ENCODE peak calls at places on chromosomes 3 and 15, in four cellular contexts. E is NCI-H774, N is HT-29, X is non-pigmented ciliary epithelial cell. R is an unnamed sample.

GRCh38 chr3:126329927-126330725 is 27.1 kb downstream of the KLF15 start:
- DNase-seq in N (no peak), X (no peak), E (no peak), R (no peak)

GRCh38 chr3:98022978-98023820 is 11.9 kb downstream of the GABRR3 start:
- DNase-seq in X (peak), E (peak), N (peak), R (peak)

GRCh38 chr3:120741320-120741719 is 996 bp downstream of the RABL3 start:
- DNase-seq in X (no peak), N (no peak), E (no peak), R (no peak)

GRCh38 chr3:12952322-12953200 is 111.2 kb upstream of the RPL32 start:
- DNase-seq in E (no peak), N (no peak), X (no peak), R (no peak)

GRCh38 chr3:173660645-173661299 is 263.2 kb downstream of the NLGN1 start:
- DNase-seq in X (peak), E (no peak), N (no peak), R (no peak)

GRCh38 chr15:39920510-39921273 is 626 bp upstream of the GPR176 start:
- DNase-seq in N (peak), X (no peak), E (peak), R (peak)

GRCh38 chr3:9250236-9250635 is 790 bp upstream of the SRGAP3 start:
- DNase-seq in N (no peak), X (no peak), E (no peak), R (no peak)

GRCh38 chr3:48370330-48370708 is 1.7 kb upstream of the FBXW12 start:
- DNase-seq in X (no peak), E (no peak), N (no peak), R (no peak)

GRCh38 chr15:66110788-66111187 is 142.8 kb downstream of the MEGF11 start:
- DNase-seq in N (no peak), E (no peak), X (no peak), R (no peak)

GRCh38 chr3:69200384-69201068 is 78.1 kb upstream of the LMOD3 start:
- DNase-seq in N (peak), E (peak), X (no peak), R (peak)

GRCh38 chr3:184822081-184822480 is 10.1 kb downstream of the VPS8 start:
- DNase-seq in X (no peak), N (no peak), E (no peak), R (no peak)

GRCh38 chr3:46835059-46835458 is 28.2 kb downstream of the MYL3 start:
- DNase-seq in E (no peak), X (no peak), N (peak), R (no peak)

GRCh38 chr15:57060799-57061198 is 142.4 kb downstream of the TCF12 start:
- DNase-seq in E (no peak), N (no peak), X (peak), R (no peak)

GRCh38 chr3:42308651-42309050 is 42.7 kb upstream of the CCK start:
- DNase-seq in E (no peak), X (no peak), N (no peak), R (no peak)

GRCh38 chr3:22606938-22607337 is 596.2 kb upstream of the UBE2E2 start:
- DNase-seq in E (no peak), N (no peak), X (no peak), R (no peak)

GRCh38 chr3:46847744-46848143 is 15.5 kb downstream of the MYL3 start:
- DNase-seq in E (no peak), X (no peak), N (no peak), R (no peak)